ENCODE peak calls at places on chromosome 20, in seven cellular contexts. One of them, this sample, is unnamed.

GRCh38 chr20:55090301-55090700 is 614.9 kb downstream of the DOK5 start:
- DNase-seq in NCI-H2081: no peak
- DNase-seq in HFFc6: no peak
- DNase-seq in brain microvascular endothelial cell: no peak
- DNase-seq in cardiac fibroblast: no peak
- DNase-seq in heart left ventricle: no peak
- DNase-seq in Right ventricle myocardium superior: no peak
- DNase-seq in this sample: no peak

GRCh38 chr20:49303211-49303610 is 25.4 kb upstream of the ZNFX1 start:
- DNase-seq in NCI-H2081: no peak
- DNase-seq in HFFc6: peak; percentile 61
- DNase-seq in brain microvascular endothelial cell: no peak
- DNase-seq in cardiac fibroblast: no peak
- DNase-seq in heart left ventricle: no peak
- DNase-seq in Right ventricle myocardium superior: no peak
- DNase-seq in this sample: no peak

GRCh38 chr20:3158968-3159431 is 665 bp downstream of the FASTKD5 start:
- DNase-seq in NCI-H2081: no peak
- DNase-seq in HFFc6: peak; percentile 24
- DNase-seq in brain microvascular endothelial cell: peak; percentile 5
- DNase-seq in cardiac fibroblast: peak; percentile 33
- DNase-seq in heart left ventricle: no peak
- DNase-seq in Right ventricle myocardium superior: no peak
- DNase-seq in this sample: no peak

GRCh38 chr20:61954276-61955021 is 111.2 kb downstream of the TAF4 start:
- DNase-seq in NCI-H2081: peak; percentile 87
- DNase-seq in HFFc6: no peak
- DNase-seq in brain microvascular endothelial cell: no peak
- DNase-seq in cardiac fibroblast: no peak
- DNase-seq in heart left ventricle: peak; percentile 4
- DNase-seq in Right ventricle myocardium superior: peak; percentile 39
- DNase-seq in this sample: peak; percentile 62

GRCh38 chr20:37406010-37406998 is 60.4 kb downstream of the SRC start:
- DNase-seq in NCI-H2081: peak; percentile 45
- DNase-seq in HFFc6: no peak
- DNase-seq in brain microvascular endothelial cell: no peak
- DNase-seq in cardiac fibroblast: peak; percentile 27
- DNase-seq in heart left ventricle: no peak
- DNase-seq in Right ventricle myocardium superior: peak; percentile 63
- DNase-seq in this sample: no peak

GRCh38 chr20:16671753-16672152 is 58.1 kb upstream of the SNRPB2 start:
- DNase-seq in NCI-H2081: no peak
- DNase-seq in HFFc6: no peak
- DNase-seq in brain microvascular endothelial cell: no peak
- DNase-seq in cardiac fibroblast: no peak
- DNase-seq in heart left ventricle: no peak
- DNase-seq in Right ventricle myocardium superior: no peak
- DNase-seq in this sample: no peak

GRCh38 chr20:36845288-36845969 is 30.5 kb upstream of the TLDC2 start:
- DNase-seq in NCI-H2081: peak; percentile 67
- DNase-seq in HFFc6: no peak
- DNase-seq in brain microvascular endothelial cell: no peak
- DNase-seq in cardiac fibroblast: no peak
- DNase-seq in heart left ventricle: no peak
- DNase-seq in Right ventricle myocardium superior: peak; percentile 42
- DNase-seq in this sample: peak; percentile 77

GRCh38 chr20:10427060-10427692 is 6.8 kb downstream of the MKKS start:
- DNase-seq in NCI-H2081: peak; percentile 51
- DNase-seq in HFFc6: peak; percentile 42
- DNase-seq in brain microvascular endothelial cell: peak; percentile 69
- DNase-seq in cardiac fibroblast: peak; percentile 82
- DNase-seq in heart left ventricle: peak; percentile 41
- DNase-seq in Right ventricle myocardium superior: peak; percentile 68
- DNase-seq in this sample: peak; percentile 66

GRCh38 chr20:8255945-8256632 is 124.0 kb downstream of the PLCB1 start:
- DNase-seq in NCI-H2081: peak; percentile 30
- DNase-seq in HFFc6: no peak
- DNase-seq in brain microvascular endothelial cell: no peak
- DNase-seq in cardiac fibroblast: peak; percentile 13
- DNase-seq in heart left ventricle: no peak
- DNase-seq in Right ventricle myocardium superior: no peak
- DNase-seq in this sample: no peak

GRCh38 chr20:21099653-21100589 is 6.2 kb downstream of the LINC00237 start:
- DNase-seq in NCI-H2081: peak; percentile 74
- DNase-seq in HFFc6: no peak
- DNase-seq in brain microvascular endothelial cell: no peak
- DNase-seq in cardiac fibroblast: peak; percentile 17
- DNase-seq in heart left ventricle: peak; percentile 55
- DNase-seq in Right ventricle myocardium superior: peak; percentile 68
- DNase-seq in this sample: peak; percentile 69

GRCh38 chr20:38599410-38599882 is 2.2 kb upstream of the ARHGAP40 start:
- DNase-seq in NCI-H2081: no peak
- DNase-seq in HFFc6: no peak
- DNase-seq in brain microvascular endothelial cell: no peak
- DNase-seq in cardiac fibroblast: no peak
- DNase-seq in heart left ventricle: peak; percentile 71
- DNase-seq in Right ventricle myocardium superior: peak; percentile 85
- DNase-seq in this sample: peak; percentile 96

GRCh38 chr20:30167540-30167939 is 1089.9 kb upstream of the DEFB115 start:
- DNase-seq in NCI-H2081: no peak
- DNase-seq in HFFc6: no peak
- DNase-seq in brain microvascular endothelial cell: no peak
- DNase-seq in cardiac fibroblast: no peak
- DNase-seq in heart left ventricle: no peak
- DNase-seq in Right ventricle myocardium superior: peak; percentile 30
- DNase-seq in this sample: no peak

GRCh38 chr20:36629719-36630340 is 16.2 kb downstream of the SLA2 start:
- DNase-seq in NCI-H2081: no peak
- DNase-seq in HFFc6: no peak
- DNase-seq in brain microvascular endothelial cell: peak; percentile 21
- DNase-seq in cardiac fibroblast: no peak
- DNase-seq in heart left ventricle: no peak
- DNase-seq in Right ventricle myocardium superior: no peak
- DNase-seq in this sample: no peak

GRCh38 chr20:10550204-10551118 is 115.4 kb downstream of the SLX4IP start:
- DNase-seq in NCI-H2081: no peak
- DNase-seq in HFFc6: no peak
- DNase-seq in brain microvascular endothelial cell: no peak
- DNase-seq in cardiac fibroblast: no peak
- DNase-seq in heart left ventricle: no peak
- DNase-seq in Right ventricle myocardium superior: no peak
- DNase-seq in this sample: no peak

GRCh38 chr20:32037929-32038328 is 14.1 kb upstream of the HCK start:
- DNase-seq in NCI-H2081: no peak
- DNase-seq in HFFc6: peak; percentile 42
- DNase-seq in brain microvascular endothelial cell: peak; percentile 48
- DNase-seq in cardiac fibroblast: peak; percentile 67
- DNase-seq in heart left ventricle: no peak
- DNase-seq in Right ventricle myocardium superior: no peak
- DNase-seq in this sample: no peak

GRCh38 chr20:44219287-44219686 is 8.7 kb upstream of the OSER1 start:
- DNase-seq in NCI-H2081: no peak
- DNase-seq in HFFc6: no peak
- DNase-seq in brain microvascular endothelial cell: no peak
- DNase-seq in cardiac fibroblast: no peak
- DNase-seq in heart left ventricle: no peak
- DNase-seq in Right ventricle myocardium superior: no peak
- DNase-seq in this sample: no peak

GRCh38 chr20:39117486-39117885 is 155.3 kb downstream of the DHX35 start:
- DNase-seq in NCI-H2081: no peak
- DNase-seq in HFFc6: peak; percentile 40
- DNase-seq in brain microvascular endothelial cell: peak; percentile 52
- DNase-seq in cardiac fibroblast: peak; percentile 64
- DNase-seq in heart left ventricle: no peak
- DNase-seq in Right ventricle myocardium superior: no peak
- DNase-seq in this sample: no peak

This sample was measured in kidney.